ENCODE peak calls at places on chromosome 2, in four cellular contexts. O is HepG2, X is H1, U is GM12878. Z is an unnamed sample.

GRCh38 chr2:71702971-71703898 is 249.9 kb downstream of the DYSF start:
- DNase-seq in O (no peak), X (no peak), U (no peak), Z (no peak)

GRCh38 chr2:238439093-238439849 is 12.5 kb downstream of the ASB1 start:
- DNase-seq in O (no peak), X (no peak), U (no peak), Z (no peak)

GRCh38 chr2:46036929-46037328 is 260.3 kb upstream of the EPAS1 start:
- DNase-seq in O (no peak), X (no peak), U (no peak), Z (no peak)

GRCh38 chr2:11492244-11492643 is 26.3 kb upstream of the E2F6 start:
- DNase-seq in O (no peak), X (no peak), U (no peak), Z (no peak)

GRCh38 chr2:178452870-178453269 is 1.7 kb downstream of the PJVK start:
- DNase-seq in O (no peak), X (no peak), U (no peak), Z (no peak)

GRCh38 chr2:160555420-160555819 is 61.8 kb upstream of the RBMS1 start:
- DNase-seq in O (no peak), X (no peak), U (no peak), Z (no peak)

GRCh38 chr2:7027436-7027835 is 110.2 kb downstream of the RNF144A start:
- DNase-seq in O (no peak), X (no peak), U (no peak), Z (no peak)

GRCh38 chr2:207937818-207938217 is 87.5 kb downstream of the PLEKHM3 start:
- DNase-seq in O (no peak), X (no peak), U (no peak), Z (no peak)

DNA sequence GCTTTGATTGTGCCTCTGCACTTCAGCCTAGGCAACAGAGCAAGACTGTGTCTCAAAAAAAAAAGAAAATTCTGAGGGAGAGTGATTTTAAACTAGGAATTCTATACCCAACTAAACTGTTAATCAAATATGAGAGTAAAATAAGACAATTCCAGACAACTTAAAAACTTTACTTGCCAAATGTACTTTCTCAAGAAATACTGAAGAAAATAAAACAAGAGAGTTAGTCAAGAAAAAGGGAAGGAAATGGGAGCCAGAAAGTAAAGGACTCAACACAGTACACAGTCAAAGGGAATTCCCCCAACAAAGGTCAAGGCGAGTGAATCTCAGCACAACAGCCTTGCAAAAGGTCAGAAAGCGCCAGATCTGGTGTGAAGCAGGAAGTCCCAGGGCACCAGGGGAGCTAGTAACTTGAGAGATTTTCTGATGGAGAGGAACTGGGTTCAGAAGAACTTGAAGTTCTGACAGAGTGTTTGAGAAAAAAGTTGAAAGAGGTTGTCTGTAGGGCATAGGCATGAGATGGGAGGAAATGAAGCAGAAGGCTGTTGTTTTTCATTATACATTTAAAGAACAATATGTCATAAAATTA is 22.6 kb upstream of the TBC1D8 start:
- DNase-seq in O (no peak), X (no peak), U (peak; percentile 15), Z (no peak)
- H3K9me3 ChIP-seq in O (peaks cover 20% of the 10 kb centered on the region), X (peaks cover 15% of the 10 kb centered on the region), U (peaks cover 6% of the 10 kb centered on the region), Z (peaks cover 35% of the 10 kb centered on the region)

GRCh38 chr2:134433934-134434333 is 180.1 kb downstream of the MGAT5 start:
- DNase-seq in O (no peak), X (no peak), U (no peak), Z (no peak)

GRCh38 chr2:134429886-134430285 is 176.0 kb downstream of the MGAT5 start:
- DNase-seq in O (no peak), X (no peak), U (no peak), Z (no peak)

GRCh38 chr2:134433469-134433868 is 179.6 kb downstream of the MGAT5 start:
- DNase-seq in O (no peak), X (no peak), U (no peak), Z (no peak)

GRCh38 chr2:134431837-134432437 is 178.1 kb downstream of the MGAT5 start:
- DNase-seq in O (no peak), X (no peak), U (no peak), Z (peak; percentile 75)

DNA sequence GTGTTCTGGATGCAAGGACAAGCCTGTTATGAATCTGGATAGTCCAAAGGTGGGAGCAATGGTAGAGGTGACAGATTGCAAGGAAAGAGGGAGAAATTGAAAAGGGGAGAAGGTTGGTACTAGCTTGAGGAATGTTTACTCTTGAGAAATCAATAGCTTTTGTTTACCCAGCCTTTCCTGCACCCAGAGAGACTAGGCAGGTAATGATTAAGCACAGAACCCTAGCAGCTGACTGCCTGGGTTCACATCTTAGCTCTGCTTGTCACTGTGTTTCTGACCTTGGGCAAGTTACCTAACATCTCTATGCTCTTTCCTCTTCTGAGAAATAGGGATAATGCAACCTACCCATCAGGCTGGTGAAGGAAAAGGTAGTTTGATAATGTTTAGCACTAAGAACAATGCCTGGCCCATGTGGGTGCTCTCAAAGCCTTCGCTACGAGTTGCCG is 178.6 kb downstream of the MGAT5 start:
- DNase-seq in O (peak; percentile 94), X (no peak), U (no peak), Z (no peak)
- TF ChIP-seq SUZ12 in O (no peak), X (no peak), U (no peak), Z (no peak)

GRCh38 chr2:4135765-4136164 is 432.4 kb downstream of the DCDC2C start:
- DNase-seq in O (no peak), X (no peak), U (no peak), Z (no peak)

GRCh38 chr2:4134881-4135565 is 431.6 kb downstream of the DCDC2C start:
- DNase-seq in O (no peak), X (no peak), U (no peak), Z (no peak)

DNA sequence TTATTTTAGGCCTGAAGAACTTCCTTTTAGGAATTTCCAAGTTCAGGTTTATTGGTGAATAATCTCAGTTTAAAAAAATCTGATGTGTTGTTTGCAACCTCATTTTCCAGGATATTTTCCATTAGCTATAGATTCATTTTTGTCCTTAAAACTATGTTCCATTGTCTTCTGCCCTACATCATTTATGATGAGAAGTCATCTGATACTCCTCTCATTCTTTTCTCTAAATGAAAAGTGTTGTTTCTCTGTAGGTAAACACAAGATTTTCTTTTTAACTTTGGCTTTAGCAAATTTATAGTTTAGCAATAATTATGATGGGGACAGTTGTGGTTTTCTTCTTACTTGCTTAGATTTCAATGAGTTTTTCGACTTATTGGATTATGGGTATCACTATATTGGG is 427.3 kb downstream of the DCDC2C start:
- DNase-seq in O (no peak), X (no peak), U (no peak), Z (no peak)
- H3K9me3 ChIP-seq in O (peaks cover 31% of the 10 kb centered on the region), X (peaks cover 7% of the 10 kb centered on the region), U (no peaks in the 10 kb centered on the region), Z (peaks cover 8% of the 10 kb centered on the region)

GRCh38 chr2:168155036-168155435 is 92.4 kb downstream of the STK39 start:
- DNase-seq in O (no peak), X (no peak), U (no peak), Z (no peak)
- TF ChIP-seq SUZ12 in O (no peak), X (no peak), U (no peak), Z (no peak)

GRCh38 chr2:15804691-15805090 is 135.7 kb upstream of the MYCN start:
- DNase-seq in O (no peak), X (no peak), U (no peak), Z (no peak)

GRCh38 chr2:15803987-15804619 is 136.2 kb upstream of the MYCN start:
- DNase-seq in O (no peak), X (no peak), U (no peak), Z (no peak)

GRCh38 chr2:15802657-15803056 is 137.7 kb upstream of the MYCN start:
- DNase-seq in O (no peak), X (no peak), U (no peak), Z (no peak)

GRCh38 chr2:15801904-15802303 is 138.4 kb upstream of the MYCN start:
- DNase-seq in O (no peak), X (no peak), U (no peak), Z (no peak)

GRCh38 chr2:15803186-15803986 is 137.0 kb upstream of the MYCN start:
- DNase-seq in O (no peak), X (no peak), U (no peak), Z (no peak)
- H3K9me3 ChIP-seq in O (no peaks in the 10 kb centered on the region), X (no peaks in the 10 kb centered on the region), U (no peaks in the 10 kb centered on the region), Z (no peaks in the 10 kb centered on the region)

GRCh38 chr2:182186132-182186735 is 200.6 kb downstream of the PPP1R1C start:
- DNase-seq in O (peak; percentile 31), X (no peak), U (no peak), Z (peak; percentile 23)
- TF ChIP-seq SUZ12 in O (no peak), X (no peak), U (no peak), Z (no peak)

DNA sequence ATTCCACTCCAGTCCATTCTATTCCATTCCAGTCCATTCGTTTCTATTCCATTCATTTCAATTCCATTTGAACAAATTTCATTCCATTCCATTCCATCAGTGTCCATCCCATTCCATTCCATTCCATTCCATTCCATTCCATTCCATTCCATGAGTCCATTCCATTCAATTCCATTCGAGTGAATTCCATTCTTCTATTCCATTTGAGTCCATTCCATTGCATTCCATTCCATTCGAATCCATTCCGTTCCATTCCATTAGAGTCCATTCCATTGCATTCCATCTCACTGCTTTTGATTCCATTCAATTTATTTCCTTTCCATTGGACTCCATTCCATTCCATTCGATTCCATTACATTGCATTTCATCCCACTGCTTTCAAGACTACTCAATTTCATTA is 1132.1 kb downstream of the RPIA start:
- DNase-seq in O (no peak), X (no peak), U (no peak), Z (no peak)
- H3K9me3 ChIP-seq in O (no peaks in the 10 kb centered on the region), X (peaks cover 72% of the 10 kb centered on the region), U (peaks cover 15% of the 10 kb centered on the region), Z (peaks cover 41% of the 10 kb centered on the region)

DNA sequence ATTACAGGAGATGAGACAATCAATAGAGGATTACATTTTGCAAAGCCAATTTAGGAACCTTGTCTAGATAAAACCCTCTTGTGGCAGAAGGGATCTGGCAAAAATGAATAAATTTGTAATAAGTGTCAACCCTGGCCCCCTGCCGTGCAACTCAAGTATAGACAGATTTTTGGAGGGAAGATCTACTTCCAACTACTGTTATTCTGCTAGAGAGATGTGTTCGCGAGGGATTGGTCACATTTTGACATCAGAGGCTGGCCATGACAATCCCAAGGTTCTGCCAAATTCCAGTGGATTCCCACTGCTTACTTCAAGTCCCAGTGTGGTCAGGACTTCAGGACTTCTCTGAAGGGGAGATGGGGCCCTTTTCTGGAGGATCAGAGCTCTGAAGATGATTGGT is 192.6 kb downstream of the SH3RF3 start:
- DNase-seq in O (no peak), X (no peak), U (no peak), Z (no peak)
- TF ChIP-seq SUZ12 in O (no peak), X (no peak), U (no peak), Z (no peak)